ENCODE peak calls at places on chromosome X, in seven cellular contexts. A is astrocyte; J is MM.1S; G is cardiac muscle cell; Q is RWPE2; W is CD8-positive, alpha-beta memory T cell; H is transverse colon. M is an unnamed sample.
A peak's percentile ranks its signal among the peaks of the same experiment; 100 is the strongest.

GRCh38 chrX:110321670-110322069 is 3.8 kb upstream of the AMMECR1 start:
- DNase-seq in A (no peak), J (no peak), G (no peak), Q (no peak), W (no peak), H (no peak), M (no peak)

GRCh38 chrX:46649421-46650260 is 76.1 kb downstream of the CHST7 start:
- DNase-seq in A (no peak), J (peak; percentile 17), G (peak; percentile 62), Q (no peak), W (no peak), H (peak; percentile 23), M (no peak)

GRCh38 chrX:30831082-30831481 is 58.0 kb downstream of the TAB3 start:
- DNase-seq in A (peak; percentile 11), J (peak; percentile 88), G (no peak), Q (no peak), W (no peak), H (no peak), M (no peak)

GRCh38 chrX:3939967-3940610 is 226.6 kb upstream of the PRKX start:
- DNase-seq in A (no peak), J (peak; percentile 14), G (peak; percentile 11), Q (no peak), W (no peak), H (no peak), M (peak; percentile 74)

GRCh38 chrX:149003863-149004660 is 501.0 kb downstream of the IDS start:
- DNase-seq in A (peak; percentile 66), J (no peak), G (peak; percentile 41), Q (no peak), W (no peak), H (no peak), M (no peak)

GRCh38 chrX:38052096-38052495 is 45.7 kb downstream of the SYTL5 start:
- DNase-seq in A (peak; percentile 96), J (no peak), G (peak; percentile 74), Q (no peak), W (no peak), H (no peak), M (no peak)

GRCh38 chrX:70089575-70090297 is 27.5 kb downstream of the OTUD6A start:
- DNase-seq in A (peak; percentile 7), J (no peak), G (peak; percentile 21), Q (no peak), W (no peak), H (no peak), M (no peak)

GRCh38 chrX:9955506-9955905 is 11.7 kb upstream of the CLDN34 start:
- DNase-seq in A (peak; percentile 62), J (no peak), G (peak; percentile 71), Q (no peak), W (no peak), H (no peak), M (no peak)

GRCh38 chrX:141175786-141176185 is 1.1 kb downstream of the LDOC1 start:
- DNase-seq in A (no peak), J (no peak), G (no peak), Q (no peak), W (no peak), H (no peak), M (no peak)

GRCh38 chrX:11375614-11376119 is 82.5 kb downstream of the AMELX start:
- DNase-seq in A (no peak), J (no peak), G (no peak), Q (no peak), W (no peak), H (no peak), M (no peak)

GRCh38 chrX:129667412-129667811 is 12.7 kb upstream of the APLN start:
- DNase-seq in A (no peak), J (no peak), G (no peak), Q (no peak), W (no peak), H (no peak), M (no peak)

GRCh38 chrX:24154490-24155034 is 5.0 kb downstream of the ZFX start:
- DNase-seq in A (no peak), J (no peak), G (no peak), Q (no peak), W (no peak), H (no peak), M (no peak)

GRCh38 chrX:72340572-72340971 is 34.9 kb upstream of the CITED1 start:
- DNase-seq in A (no peak), J (no peak), G (no peak), Q (no peak), W (no peak), H (no peak), M (no peak)

GRCh38 chrX:49199906-49200771 is at the start of gene SYP:
- DNase-seq in A (peak; percentile 62), J (peak; percentile 84), G (peak; percentile 91), Q (peak; percentile 85), W (peak; percentile 92), H (peak; percentile 91), M (peak; percentile 92)
- H3K4me3 ChIP-seq in A (no peak within 1 kb of the TSS), J (peak within 1 kb of the TSS; percentile 47), G (no peak within 1 kb of the TSS), Q (peak within 1 kb of the TSS; percentile 13), W (peak within 1 kb of the TSS; percentile 44), H (no peak within 1 kb of the TSS), M (peak within 1 kb of the TSS; percentile 57)

DNA sequence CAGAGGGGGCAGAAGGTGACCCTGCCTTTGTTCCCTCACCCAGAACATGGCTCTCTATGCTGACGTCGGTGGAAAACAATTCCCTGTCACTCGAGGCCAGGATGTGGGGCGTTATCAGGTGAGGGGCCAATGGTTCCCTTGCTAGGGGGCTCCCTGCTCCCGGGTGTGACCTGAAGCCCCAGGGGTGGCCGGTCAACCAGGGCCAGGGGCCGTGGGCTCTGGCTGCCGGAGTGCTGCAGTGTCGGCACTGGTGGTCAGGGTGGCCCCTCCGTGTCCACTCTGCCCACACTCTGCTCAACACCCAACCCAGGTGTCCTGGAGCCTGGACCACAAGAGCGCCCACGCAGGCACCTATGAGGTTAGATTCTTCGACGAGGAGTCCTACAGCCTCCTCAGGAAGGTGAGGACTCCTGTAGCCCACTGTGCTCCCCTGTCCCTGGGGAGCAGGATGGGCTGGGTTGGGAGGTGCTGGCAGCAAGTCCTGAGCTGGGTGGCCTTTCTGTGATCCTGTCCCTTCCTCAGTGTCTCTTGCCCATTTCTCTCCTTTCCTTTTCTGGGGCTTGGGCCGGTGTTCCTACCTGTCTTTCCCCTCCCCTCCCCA is 3.0 kb downstream of the SSR4 start:
- DNase-seq in A (no peak), J (no peak), G (no peak), Q (no peak), W (no peak), H (no peak), M (no peak)
- H3K9me3 ChIP-seq in A (no peaks in the 10 kb centered on the region), J (no peaks in the 10 kb centered on the region), G (no peaks in the 10 kb centered on the region), Q (no peaks in the 10 kb centered on the region), W (no peaks in the 10 kb centered on the region), H (no peaks in the 10 kb centered on the region), M (no peaks in the 10 kb centered on the region)

GRCh38 chrX:132532955-132533354 is 44.1 kb upstream of the MBNL3 start:
- DNase-seq in A (peak; percentile 4), J (no peak), G (peak; percentile 2), Q (no peak), W (no peak), H (no peak), M (no peak)

GRCh38 chrX:132533409-132533808 is 44.6 kb upstream of the MBNL3 start:
- DNase-seq in A (no peak), J (no peak), G (no peak), Q (no peak), W (no peak), H (no peak), M (no peak)

DNA sequence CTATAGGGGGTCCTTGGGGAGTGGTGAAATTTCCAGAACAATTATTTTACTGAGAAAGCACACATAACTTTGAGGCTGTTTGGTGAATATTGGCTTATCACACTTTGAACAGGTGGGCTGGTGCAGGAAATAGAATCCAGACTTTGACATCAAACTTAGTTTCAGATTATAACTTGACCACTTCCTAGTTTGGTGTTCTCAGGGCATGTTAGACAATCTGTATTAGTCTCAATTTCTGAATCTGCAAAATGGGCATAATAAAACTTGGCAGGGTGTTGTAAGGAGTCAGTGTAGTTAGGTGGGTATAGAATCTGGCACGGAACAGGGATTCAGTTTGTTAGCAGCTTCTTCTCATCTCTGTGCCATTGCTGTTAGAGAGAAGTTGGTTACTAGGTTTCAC is 43.3 kb upstream of the MBNL3 start:
- DNase-seq in A (no peak), J (peak; percentile 18), G (no peak), Q (no peak), W (no peak), H (no peak), M (no peak)
- H3K4me3 ChIP-seq in A (no peak overlapping the region), J (no peak overlapping the region), G (no peak overlapping the region), Q (no peak overlapping the region), W (no peak overlapping the region), H (no peak overlapping the region), M (no peak overlapping the region)

DNA sequence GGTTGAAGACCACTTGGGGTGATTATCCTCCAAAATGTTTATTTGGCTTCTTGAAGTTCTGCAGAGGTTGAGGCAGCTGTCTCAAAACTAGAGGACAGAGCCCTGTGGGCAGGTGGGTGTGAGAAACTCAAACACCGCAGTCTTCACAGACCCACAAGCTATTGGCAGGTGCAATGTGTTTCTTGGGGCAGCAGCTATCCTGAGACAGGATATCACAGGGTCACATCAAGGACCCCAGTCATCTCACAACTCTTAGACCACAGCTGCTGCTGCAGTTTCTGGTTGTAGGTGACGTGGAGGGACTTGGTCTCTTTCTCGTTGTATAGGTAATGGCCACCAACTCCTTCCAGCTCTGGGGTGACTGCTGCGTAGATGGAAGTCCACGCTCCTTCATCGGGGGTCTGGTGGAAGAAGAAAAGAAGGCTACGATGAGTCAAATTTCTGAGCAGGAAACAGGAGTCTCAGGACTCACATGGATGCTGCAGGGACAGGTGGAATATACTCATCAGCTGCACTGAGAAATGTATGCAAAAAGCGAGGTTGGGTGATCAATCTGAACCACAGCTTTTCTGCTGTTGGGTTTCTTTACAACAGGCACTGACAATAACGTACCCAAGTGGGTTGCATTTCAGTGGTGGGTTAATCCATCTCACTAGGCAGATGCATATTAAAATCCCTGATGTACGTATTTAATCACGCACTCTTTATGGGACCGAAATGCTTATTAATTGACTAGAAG is 279.8 kb downstream of the DHRSX start:
- DNase-seq in A (no peak), J (no peak), G (no peak), Q (no peak), W (no peak), H (no peak), M (no peak)
- H3K9me3 ChIP-seq in A (peaks cover 20% of the 10 kb centered on the region), J (no peaks in the 10 kb centered on the region), G (no peaks in the 10 kb centered on the region), Q (peaks cover 12% of the 10 kb centered on the region), W (peaks cover 12% of the 10 kb centered on the region), H (peaks cover 25% of the 10 kb centered on the region), M (peaks cover 21% of the 10 kb centered on the region)

DNA sequence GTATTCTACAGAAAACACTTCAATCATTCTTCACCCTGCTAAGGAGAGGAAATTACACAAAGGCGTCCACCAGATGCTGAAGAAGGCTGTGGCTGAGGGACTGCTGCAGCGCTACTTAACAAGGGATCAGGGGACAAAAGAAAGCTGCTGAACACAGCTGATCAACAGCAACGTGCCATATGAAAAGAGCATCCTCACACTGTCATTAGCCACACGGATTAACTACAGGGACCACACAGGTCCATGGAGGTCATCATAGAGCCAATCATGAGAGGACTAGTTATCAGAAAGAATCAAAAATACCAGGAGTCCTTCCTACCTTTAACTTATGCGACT is 69.6 kb upstream of the STS start:
- DNase-seq in A (no peak), J (no peak), G (no peak), Q (no peak), W (no peak), H (no peak), M (no peak)
- H3K4me3 ChIP-seq in A (no peak overlapping the region), J (no peak overlapping the region), G (no peak overlapping the region), Q (no peak overlapping the region), W (no peak overlapping the region), H (no peak overlapping the region), M (no peak overlapping the region)

GRCh38 chrX:155998116-155998515 is 620 bp downstream of the IL9R start:
- DNase-seq in A (no peak), J (no peak), G (no peak), Q (no peak), W (no peak), H (no peak), M (no peak)
- H3K9me3 ChIP-seq in A (peaks cover 12% of the 10 kb centered on the region), J (no peaks in the 10 kb centered on the region), G (no peaks in the 10 kb centered on the region), Q (no peaks in the 10 kb centered on the region), W (no peaks in the 10 kb centered on the region), H (no peaks in the 10 kb centered on the region), M (no peaks in the 10 kb centered on the region)

M was measured in Karpas-422.